ENCODE peak calls at places on chromosomes 16 and 17, in six cellular contexts. One of them, this sample, is unnamed.
A peak's percentile ranks its signal among the peaks of the same experiment; 100 is the strongest.

GRCh38 chr16:16136588-16136987 is 86.7 kb downstream of the ABCC6 start:
- DNase-seq in mucosa of descending colon: no peak
- DNase-seq in suprapubic skin: no peak
- DNase-seq in A549: no peak
- DNase-seq in heart right ventricle: no peak
- DNase-seq in tibial nerve: no peak
- DNase-seq in this sample: no peak

GRCh38 chr17:78132086-78132676 is 1.6 kb downstream of the TMC8 start:
- DNase-seq in mucosa of descending colon: peak; percentile 94
- DNase-seq in suprapubic skin: peak; percentile 78
- DNase-seq in A549: no peak
- DNase-seq in heart right ventricle: peak; percentile 44
- DNase-seq in tibial nerve: no peak
- DNase-seq in this sample: no peak

GRCh38 chr17:39668141-39668924 is at the start of gene PNMT:
- DNase-seq in mucosa of descending colon: peak; percentile 80
- DNase-seq in suprapubic skin: no peak
- DNase-seq in A549: peak; percentile 78
- DNase-seq in heart right ventricle: peak; percentile 83
- DNase-seq in tibial nerve: peak; percentile 55
- DNase-seq in this sample: peak; percentile 40

GRCh38 chr17:57288034-57288752 is 31.9 kb downstream of the MSI2 start:
- DNase-seq in mucosa of descending colon: no peak
- DNase-seq in suprapubic skin: no peak
- DNase-seq in A549: no peak
- DNase-seq in heart right ventricle: no peak
- DNase-seq in tibial nerve: no peak
- DNase-seq in this sample: no peak

GRCh38 chr17:1143573-1143972 is 36.2 kb downstream of the ABR start:
- DNase-seq in mucosa of descending colon: no peak
- DNase-seq in suprapubic skin: no peak
- DNase-seq in A549: no peak
- DNase-seq in heart right ventricle: no peak
- DNase-seq in tibial nerve: no peak
- DNase-seq in this sample: no peak

GRCh38 chr17:74863420-74864296 is 4.0 kb upstream of the GRIN2C start:
- DNase-seq in mucosa of descending colon: no peak
- DNase-seq in suprapubic skin: peak; percentile 56
- DNase-seq in A549: peak; percentile 40
- DNase-seq in heart right ventricle: no peak
- DNase-seq in tibial nerve: no peak
- DNase-seq in this sample: no peak

GRCh38 chr17:73952498-73953205 is 250.8 kb upstream of the RPL38 start:
- DNase-seq in mucosa of descending colon: peak; percentile 69
- DNase-seq in suprapubic skin: no peak
- DNase-seq in A549: peak; percentile 46
- DNase-seq in heart right ventricle: peak; percentile 57
- DNase-seq in tibial nerve: no peak
- DNase-seq in this sample: no peak

GRCh38 chr17:68325961-68326360 is 34.7 kb downstream of the ARSG start:
- DNase-seq in mucosa of descending colon: no peak
- DNase-seq in suprapubic skin: no peak
- DNase-seq in A549: no peak
- DNase-seq in heart right ventricle: no peak
- DNase-seq in tibial nerve: no peak
- DNase-seq in this sample: no peak

GRCh38 chr17:76492250-76492988 is 8.8 kb downstream of the RHBDF2 start:
- DNase-seq in mucosa of descending colon: peak; percentile 88
- DNase-seq in suprapubic skin: no peak
- DNase-seq in A549: no peak
- DNase-seq in heart right ventricle: peak; percentile 28
- DNase-seq in tibial nerve: no peak
- DNase-seq in this sample: no peak

GRCh38 chr17:12081720-12082119 is 61.0 kb downstream of the MAP2K4 start:
- DNase-seq in mucosa of descending colon: no peak
- DNase-seq in suprapubic skin: no peak
- DNase-seq in A549: no peak
- DNase-seq in heart right ventricle: no peak
- DNase-seq in tibial nerve: no peak
- DNase-seq in this sample: no peak

GRCh38 chr17:60231234-60231633 is 81.5 kb downstream of the CA4 start:
- DNase-seq in mucosa of descending colon: no peak
- DNase-seq in suprapubic skin: no peak
- DNase-seq in A549: peak; percentile 44
- DNase-seq in heart right ventricle: no peak
- DNase-seq in tibial nerve: no peak
- DNase-seq in this sample: no peak

GRCh38 chr17:65819810-65820209 is 258.4 kb upstream of the AXIN2 start:
- DNase-seq in mucosa of descending colon: no peak
- DNase-seq in suprapubic skin: no peak
- DNase-seq in A549: no peak
- DNase-seq in heart right ventricle: no peak
- DNase-seq in tibial nerve: no peak
- DNase-seq in this sample: no peak

GRCh38 chr16:7938175-7938574 is 605.5 kb downstream of the RBFOX1 start:
- DNase-seq in mucosa of descending colon: no peak
- DNase-seq in suprapubic skin: no peak
- DNase-seq in A549: no peak
- DNase-seq in heart right ventricle: no peak
- DNase-seq in tibial nerve: no peak
- DNase-seq in this sample: no peak

GRCh38 chr17:14359251-14359939 is 58.5 kb downstream of the HS3ST3B1 start:
- DNase-seq in mucosa of descending colon: no peak
- DNase-seq in suprapubic skin: no peak
- DNase-seq in A549: no peak
- DNase-seq in heart right ventricle: no peak
- DNase-seq in tibial nerve: no peak
- DNase-seq in this sample: no peak

GRCh38 chr17:66580601-66581385 is 254.1 kb upstream of the CACNG5 start:
- DNase-seq in mucosa of descending colon: no peak
- DNase-seq in suprapubic skin: no peak
- DNase-seq in A549: no peak
- DNase-seq in heart right ventricle: peak; percentile 19
- DNase-seq in tibial nerve: no peak
- DNase-seq in this sample: no peak

GRCh38 chr17:79907855-79908254 is 68.6 kb upstream of the CBX4 start:
- DNase-seq in mucosa of descending colon: no peak
- DNase-seq in suprapubic skin: peak; percentile 63
- DNase-seq in A549: peak; percentile 52
- DNase-seq in heart right ventricle: no peak
- DNase-seq in tibial nerve: no peak
- DNase-seq in this sample: no peak

GRCh38 chr16:67405336-67405735 is 10.9 kb downstream of the ZDHHC1 start:
- DNase-seq in mucosa of descending colon: no peak
- DNase-seq in suprapubic skin: no peak
- DNase-seq in A549: no peak
- DNase-seq in heart right ventricle: no peak
- DNase-seq in tibial nerve: no peak
- DNase-seq in this sample: no peak

GRCh38 chr17:38748329-38749221 is at the start of gene PCGF2:
- DNase-seq in mucosa of descending colon: peak; percentile 91
- DNase-seq in suprapubic skin: peak; percentile 94
- DNase-seq in A549: peak; percentile 94
- DNase-seq in heart right ventricle: peak; percentile 89
- DNase-seq in tibial nerve: peak; percentile 94
- DNase-seq in this sample: peak; percentile 90

GRCh38 chr16:25020112-25020591 is 5.0 kb upstream of the ARHGAP17 start:
- DNase-seq in mucosa of descending colon: no peak
- DNase-seq in suprapubic skin: no peak
- DNase-seq in A549: no peak
- DNase-seq in heart right ventricle: no peak
- DNase-seq in tibial nerve: no peak
- DNase-seq in this sample: no peak

GRCh38 chr16:57128787-57129389 is 36.5 kb downstream of the CPNE2 start:
- DNase-seq in mucosa of descending colon: peak; percentile 52
- DNase-seq in suprapubic skin: no peak
- DNase-seq in A549: no peak
- DNase-seq in heart right ventricle: no peak
- DNase-seq in tibial nerve: no peak
- DNase-seq in this sample: no peak

GRCh38 chr17:62692721-62693431 is 65.4 kb downstream of the MRC2 start:
- DNase-seq in mucosa of descending colon: no peak
- DNase-seq in suprapubic skin: peak; percentile 59
- DNase-seq in A549: peak; percentile 51
- DNase-seq in heart right ventricle: no peak
- DNase-seq in tibial nerve: no peak
- DNase-seq in this sample: no peak

GRCh38 chr16:57000271-57001025 is 11.1 kb downstream of the NLRC5 start:
- DNase-seq in mucosa of descending colon: no peak
- DNase-seq in suprapubic skin: peak; percentile 75
- DNase-seq in A549: peak; percentile 61
- DNase-seq in heart right ventricle: peak; percentile 68
- DNase-seq in tibial nerve: no peak
- DNase-seq in this sample: no peak

GRCh38 chr17:82914375-82914774 is 74.6 kb upstream of the ZNF750 start:
- DNase-seq in mucosa of descending colon: peak; percentile 57
- DNase-seq in suprapubic skin: no peak
- DNase-seq in A549: no peak
- DNase-seq in heart right ventricle: peak; percentile 55
- DNase-seq in tibial nerve: no peak
- DNase-seq in this sample: no peak

GRCh38 chr17:82911822-82912221 is 72.0 kb upstream of the ZNF750 start:
- DNase-seq in mucosa of descending colon: peak; percentile 47
- DNase-seq in suprapubic skin: no peak
- DNase-seq in A549: no peak
- DNase-seq in heart right ventricle: no peak
- DNase-seq in tibial nerve: no peak
- DNase-seq in this sample: no peak

GRCh38 chr17:82912571-82913089 is 72.8 kb upstream of the ZNF750 start:
- DNase-seq in mucosa of descending colon: peak; percentile 27
- DNase-seq in suprapubic skin: no peak
- DNase-seq in A549: no peak
- DNase-seq in heart right ventricle: peak; percentile 42
- DNase-seq in tibial nerve: no peak
- DNase-seq in this sample: no peak

GRCh38 chr17:82915010-82915696 is 75.3 kb upstream of the ZNF750 start:
- DNase-seq in mucosa of descending colon: peak; percentile 31
- DNase-seq in suprapubic skin: no peak
- DNase-seq in A549: no peak
- DNase-seq in heart right ventricle: no peak
- DNase-seq in tibial nerve: no peak
- DNase-seq in this sample: no peak

GRCh38 chr17:82913304-82914043 is 73.7 kb upstream of the ZNF750 start:
- DNase-seq in mucosa of descending colon: peak; percentile 45
- DNase-seq in suprapubic skin: no peak
- DNase-seq in A549: peak; percentile 31
- DNase-seq in heart right ventricle: no peak
- DNase-seq in tibial nerve: no peak
- DNase-seq in this sample: no peak
- TF ChIP-seq CTCF in mucosa of descending colon: no peak
- TF ChIP-seq CTCF in suprapubic skin: no peak
- TF ChIP-seq CTCF in A549: peak; percentile 18
- TF ChIP-seq CTCF in heart right ventricle: no peak
- TF ChIP-seq CTCF in tibial nerve: no peak
- TF ChIP-seq CTCF in this sample: no peak

GRCh38 chr17:42982266-42982665 is 1.9 kb downstream of the RUNDC1 start:
- DNase-seq in mucosa of descending colon: no peak
- DNase-seq in suprapubic skin: no peak
- DNase-seq in A549: no peak
- DNase-seq in heart right ventricle: no peak
- DNase-seq in tibial nerve: no peak
- DNase-seq in this sample: no peak

GRCh38 chr17:42980274-42980765 is at the start of gene RUNDC1:
- DNase-seq in mucosa of descending colon: peak; percentile 98
- DNase-seq in suprapubic skin: peak; percentile 96
- DNase-seq in A549: peak; percentile 92
- DNase-seq in heart right ventricle: peak; percentile 95
- DNase-seq in tibial nerve: peak; percentile 86
- DNase-seq in this sample: peak; percentile 86

GRCh38 chr17:42979511-42980273 is at the start of gene PTGES3L:
- DNase-seq in mucosa of descending colon: peak; percentile 78
- DNase-seq in suprapubic skin: no peak
- DNase-seq in A549: peak; percentile 48
- DNase-seq in heart right ventricle: peak; percentile 51
- DNase-seq in tibial nerve: no peak
- DNase-seq in this sample: no peak

GRCh38 chr17:42984486-42984885 is 4.1 kb downstream of the RUNDC1 start:
- DNase-seq in mucosa of descending colon: no peak
- DNase-seq in suprapubic skin: no peak
- DNase-seq in A549: no peak
- DNase-seq in heart right ventricle: no peak
- DNase-seq in tibial nerve: no peak
- DNase-seq in this sample: no peak

GRCh38 chr17:42980766-42981397 is 517 bp downstream of the RUNDC1 start:
- DNase-seq in mucosa of descending colon: peak; percentile 82
- DNase-seq in suprapubic skin: no peak
- DNase-seq in A549: peak; percentile 75
- DNase-seq in heart right ventricle: peak; percentile 37
- DNase-seq in tibial nerve: no peak
- DNase-seq in this sample: no peak
- TF ChIP-seq CTCF in mucosa of descending colon: no peak
- TF ChIP-seq CTCF in suprapubic skin: peak; percentile 28
- TF ChIP-seq CTCF in A549: peak; percentile 27
- TF ChIP-seq CTCF in heart right ventricle: no peak
- TF ChIP-seq CTCF in tibial nerve: no peak
- TF ChIP-seq CTCF in this sample: no peak

DNA sequence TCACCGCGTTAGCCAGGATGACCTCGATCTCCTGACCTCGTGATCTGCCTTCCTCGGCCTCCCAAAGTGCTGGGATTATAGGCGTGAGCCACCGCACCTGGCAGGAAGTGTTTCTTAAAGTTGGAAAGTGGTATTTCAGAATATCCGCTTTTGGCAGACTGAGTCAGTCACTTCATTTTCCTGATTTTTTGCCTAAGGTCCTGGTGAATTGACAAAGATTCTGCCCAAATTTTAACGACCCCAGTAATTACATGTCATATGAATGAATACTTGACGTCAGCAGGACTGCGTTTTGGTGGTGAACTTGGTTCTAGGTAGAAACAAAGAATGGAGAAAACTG is 4.5 kb upstream of the BRCA1 start:
- DNase-seq in mucosa of descending colon: no peak
- DNase-seq in suprapubic skin: no peak
- DNase-seq in A549: no peak
- DNase-seq in heart right ventricle: no peak
- DNase-seq in tibial nerve: no peak
- DNase-seq in this sample: no peak
- TF ChIP-seq CTCF in mucosa of descending colon: no peak
- TF ChIP-seq CTCF in suprapubic skin: no peak
- TF ChIP-seq CTCF in A549: no peak
- TF ChIP-seq CTCF in heart right ventricle: no peak
- TF ChIP-seq CTCF in tibial nerve: no peak
- TF ChIP-seq CTCF in this sample: no peak

GRCh38 chr17:43755389-43755875 is 3.2 kb downstream of the SOST start:
- DNase-seq in mucosa of descending colon: peak; percentile 53
- DNase-seq in suprapubic skin: no peak
- DNase-seq in A549: no peak
- DNase-seq in heart right ventricle: peak; percentile 30
- DNase-seq in tibial nerve: no peak
- DNase-seq in this sample: no peak
- TF ChIP-seq CTCF in mucosa of descending colon: no peak
- TF ChIP-seq CTCF in suprapubic skin: no peak
- TF ChIP-seq CTCF in A549: no peak
- TF ChIP-seq CTCF in heart right ventricle: no peak
- TF ChIP-seq CTCF in tibial nerve: no peak
- TF ChIP-seq CTCF in this sample: no peak

GRCh38 chr16:63714876-63715275 is 1407.0 kb downstream of the CDH11 start:
- DNase-seq in mucosa of descending colon: no peak
- DNase-seq in suprapubic skin: no peak
- DNase-seq in A549: no peak
- DNase-seq in heart right ventricle: no peak
- DNase-seq in tibial nerve: no peak
- DNase-seq in this sample: no peak

GRCh38 chr16:63719926-63720325 is 1401.9 kb downstream of the CDH11 start:
- DNase-seq in mucosa of descending colon: no peak
- DNase-seq in suprapubic skin: no peak
- DNase-seq in A549: no peak
- DNase-seq in heart right ventricle: no peak
- DNase-seq in tibial nerve: no peak
- DNase-seq in this sample: no peak

GRCh38 chr16:63720848-63721247 is 1401.0 kb downstream of the CDH11 start:
- DNase-seq in mucosa of descending colon: no peak
- DNase-seq in suprapubic skin: no peak
- DNase-seq in A549: no peak
- DNase-seq in heart right ventricle: no peak
- DNase-seq in tibial nerve: no peak
- DNase-seq in this sample: no peak
- TF ChIP-seq CTCF in mucosa of descending colon: no peak
- TF ChIP-seq CTCF in suprapubic skin: no peak
- TF ChIP-seq CTCF in A549: no peak
- TF ChIP-seq CTCF in heart right ventricle: no peak
- TF ChIP-seq CTCF in tibial nerve: no peak
- TF ChIP-seq CTCF in this sample: no peak

This sample was measured in omental fat pad.